ENCODE peak calls at places on chromosomes 7 and 10, in four cellular contexts. C, H, L and S are unnamed samples.

GRCh38 chr7:69225544-69225943 is 372.7 kb upstream of the AUTS2 start:
- DNase-seq in H (no peak), C (no peak), L (no peak), S (no peak)

GRCh38 chr10:47299989-47300931 is at the start of gene GDF10:
- DNase-seq in H (peak; percentile 73), C (peak; percentile 7), L (no peak), S (no peak)

GRCh38 chr10:15370212-15370740 is 813 bp downstream of the FAM171A1 start:
- DNase-seq in C (no peak), H (peak; percentile 79), L (peak; percentile 27), S (peak; percentile 17)

GRCh38 chr10:97174276-97174775 is 11.4 kb downstream of the SLIT1 start:
- DNase-seq in L (no peak), C (no peak), H (no peak), S (no peak)

GRCh38 chr7:30391806-30392205 is 86.8 kb downstream of the NOD1 start:
- DNase-seq in H (no peak), L (no peak), C (no peak), S (no peak)

GRCh38 chr10:60253490-60253889 is 136.2 kb downstream of the ANK3 start:
- DNase-seq in L (no peak), C (no peak), H (no peak), S (no peak)

GRCh38 chr10:52308251-52309031 is 5.6 kb upstream of the DKK1 start:
- DNase-seq in L (peak; percentile 37), C (peak; percentile 72), H (peak; percentile 88), S (peak; percentile 41)

GRCh38 chr7:155803418-155804376 is 8.6 kb downstream of the SHH start:
- DNase-seq in L (no peak), C (no peak), H (peak; percentile 66), S (no peak)

GRCh38 chr7:12475362-12476063 is 71.8 kb upstream of the VWDE start:
- DNase-seq in C (no peak), H (no peak), L (peak; percentile 53), S (no peak)

GRCh38 chr10:121311812-121312443 is 286.3 kb downstream of the FGFR2 start:
- DNase-seq in L (no peak), C (no peak), H (no peak), S (no peak)

GRCh38 chr10:72061491-72061890 is 26.9 kb downstream of the SPOCK2 start:
- DNase-seq in L (peak; percentile 68), H (peak; percentile 56), C (no peak), S (no peak)

GRCh38 chr10:72061930-72062329 is 26.4 kb downstream of the SPOCK2 start:
- DNase-seq in C (no peak), L (no peak), H (no peak), S (no peak)

GRCh38 chr10:72062341-72062740 is 26.0 kb downstream of the SPOCK2 start:
- DNase-seq in C (no peak), H (no peak), L (no peak), S (no peak)

GRCh38 chr10:72063703-72064391 is 24.5 kb downstream of the SPOCK2 start:
- DNase-seq in L (no peak), C (no peak), H (no peak), S (no peak)

GRCh38 chr10:72062832-72063702 is 25.3 kb downstream of the SPOCK2 start:
- DNase-seq in L (no peak), H (no peak), C (no peak), S (no peak)
- TF ChIP-seq TAF1 in L (no peak), H (no peak), C (no peak), S (no peak)

DNA sequence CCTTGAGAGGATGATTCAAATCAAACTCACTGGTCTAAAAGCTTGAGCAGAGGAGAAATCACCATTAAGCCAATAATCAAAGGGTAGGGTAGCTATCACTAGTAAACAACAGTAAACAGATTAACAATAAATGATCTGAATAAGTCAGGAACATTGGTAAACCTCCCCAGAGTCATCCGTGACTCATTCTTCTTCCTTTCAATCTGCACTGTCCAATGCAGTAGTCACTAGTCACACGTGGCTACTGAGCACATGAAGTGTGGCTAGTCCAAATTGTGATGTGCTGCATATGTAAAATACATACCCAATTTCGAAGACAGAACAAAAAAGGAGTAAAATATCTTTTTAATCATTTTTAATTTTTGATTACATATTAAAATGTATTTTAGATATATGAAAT is 64.0 kb downstream of the ERCC6 start:
- DNase-seq in C (no peak), L (no peak), H (no peak), S (no peak)
- TF ChIP-seq POLR2AphosphoS5 in C (no peak), L (no peak), H (no peak), S (no peak)

GRCh38 chr7:36115448-36116321 is 37.4 kb upstream of the EEPD1 start:
- DNase-seq in L (no peak), H (peak; percentile 80), C (peak; percentile 82), S (peak; percentile 39)
- TF ChIP-seq TAF1 in L (no peak), H (peak; percentile 23), C (no peak), S (no peak)

GRCh38 chr10:110279062-110279986 is 25.4 kb downstream of the SMNDC1 start:
- DNase-seq in C (peak; percentile 65), L (peak; percentile 28), H (peak; percentile 54), S (no peak)
- TF ChIP-seq POLR2AphosphoS5 in C (no peak), L (no peak), H (no peak), S (no peak)

GRCh38 chr7:14446829-14447228 is 455.7 kb downstream of the DGKB start:
- DNase-seq in C (no peak), H (no peak), L (no peak), S (no peak)
- TF ChIP-seq TAF1 in C (no peak), H (no peak), L (no peak), S (no peak)

GRCh38 chr10:119826777-119827176 is 45.9 kb downstream of the MCMBP start:
- DNase-seq in C (no peak), L (no peak), H (no peak), S (no peak)
- TF ChIP-seq POLR2AphosphoS5 in C (no peak), L (no peak), H (no peak), S (no peak)